ENCODE peak calls at places on chromosomes 6 and 20, in five cellular contexts. One of them, this sample, is unnamed.

GRCh38 chr6:82365011-82365751 is 1.6 kb downstream of the TPBG start:
- DNase-seq in breast epithelium: peak; percentile 53
- DNase-seq in body of pancreas: peak; percentile 27
- DNase-seq in HCT116: peak; percentile 24
- DNase-seq in endothelial cell of umbilical vein: peak; percentile 24
- DNase-seq in this sample: peak; percentile 60

GRCh38 chr6:112235956-112236355 is 18.4 kb downstream of the LAMA4 start:
- DNase-seq in breast epithelium: no peak
- DNase-seq in body of pancreas: peak; percentile 18
- DNase-seq in HCT116: no peak
- DNase-seq in endothelial cell of umbilical vein: peak; percentile 86
- DNase-seq in this sample: no peak

GRCh38 chr6:145815351-145815772 is 767 bp upstream of the FBXO30 start:
- DNase-seq in breast epithelium: no peak
- DNase-seq in body of pancreas: no peak
- DNase-seq in HCT116: no peak
- DNase-seq in endothelial cell of umbilical vein: no peak
- DNase-seq in this sample: no peak

GRCh38 chr20:63280929-63281545 is 8.4 kb downstream of the ARFGAP1 start:
- DNase-seq in breast epithelium: no peak
- DNase-seq in body of pancreas: no peak
- DNase-seq in HCT116: no peak
- DNase-seq in endothelial cell of umbilical vein: no peak
- DNase-seq in this sample: no peak

GRCh38 chr6:33112148-33112547 is 36.4 kb downstream of the HLA-DPB1 start:
- DNase-seq in breast epithelium: no peak
- DNase-seq in body of pancreas: peak; percentile 54
- DNase-seq in HCT116: peak; percentile 43
- DNase-seq in endothelial cell of umbilical vein: peak; percentile 78
- DNase-seq in this sample: peak; percentile 50

GRCh38 chr6:3228791-3229565 is 1.5 kb upstream of the TUBB2B start:
- DNase-seq in breast epithelium: no peak
- DNase-seq in body of pancreas: no peak
- DNase-seq in HCT116: no peak
- DNase-seq in endothelial cell of umbilical vein: no peak
- DNase-seq in this sample: peak; percentile 53

GRCh38 chr6:32982084-32982701 is 13.8 kb downstream of the BRD2 start:
- DNase-seq in breast epithelium: no peak
- DNase-seq in body of pancreas: no peak
- DNase-seq in HCT116: no peak
- DNase-seq in endothelial cell of umbilical vein: no peak
- DNase-seq in this sample: no peak

GRCh38 chr6:3226422-3227362 is 761 bp downstream of the TUBB2B start:
- DNase-seq in breast epithelium: no peak
- DNase-seq in body of pancreas: no peak
- DNase-seq in HCT116: no peak
- DNase-seq in endothelial cell of umbilical vein: no peak
- DNase-seq in this sample: no peak

GRCh38 chr6:85451586-85452306 is 1.9 kb downstream of the NT5E start:
- DNase-seq in breast epithelium: no peak
- DNase-seq in body of pancreas: no peak
- DNase-seq in HCT116: no peak
- DNase-seq in endothelial cell of umbilical vein: peak; percentile 58
- DNase-seq in this sample: no peak

GRCh38 chr20:39777610-39778009 is 815.5 kb downstream of the DHX35 start:
- DNase-seq in breast epithelium: no peak
- DNase-seq in body of pancreas: no peak
- DNase-seq in HCT116: no peak
- DNase-seq in endothelial cell of umbilical vein: no peak
- DNase-seq in this sample: no peak

GRCh38 chr20:39778431-39778830 is 816.3 kb downstream of the DHX35 start:
- DNase-seq in breast epithelium: no peak
- DNase-seq in body of pancreas: no peak
- DNase-seq in HCT116: no peak
- DNase-seq in endothelial cell of umbilical vein: no peak
- DNase-seq in this sample: no peak

GRCh38 chr20:39775110-39775509 is 813.0 kb downstream of the DHX35 start:
- DNase-seq in breast epithelium: no peak
- DNase-seq in body of pancreas: peak; percentile 75
- DNase-seq in HCT116: no peak
- DNase-seq in endothelial cell of umbilical vein: peak; percentile 62
- DNase-seq in this sample: no peak

GRCh38 chr20:39778847-39779641 is 816.9 kb downstream of the DHX35 start:
- DNase-seq in breast epithelium: no peak
- DNase-seq in body of pancreas: peak; percentile 16
- DNase-seq in HCT116: no peak
- DNase-seq in endothelial cell of umbilical vein: no peak
- DNase-seq in this sample: no peak

GRCh38 chr20:39773380-39774000 is 811.3 kb downstream of the DHX35 start:
- DNase-seq in breast epithelium: no peak
- DNase-seq in body of pancreas: no peak
- DNase-seq in HCT116: no peak
- DNase-seq in endothelial cell of umbilical vein: no peak
- DNase-seq in this sample: no peak
- TF ChIP-seq CTCF in breast epithelium: no peak
- TF ChIP-seq CTCF in body of pancreas: no peak
- TF ChIP-seq CTCF in HCT116: no peak
- TF ChIP-seq CTCF in endothelial cell of umbilical vein: no peak
- TF ChIP-seq CTCF in this sample: no peak

GRCh38 chr20:11301699-11302098 is 616.0 kb upstream of the BTBD3 start:
- DNase-seq in breast epithelium: no peak
- DNase-seq in body of pancreas: no peak
- DNase-seq in HCT116: no peak
- DNase-seq in endothelial cell of umbilical vein: no peak
- DNase-seq in this sample: no peak
- TF ChIP-seq POLR2A in breast epithelium: no peak
- TF ChIP-seq POLR2A in body of pancreas: no peak
- TF ChIP-seq POLR2A in HCT116: no peak
- TF ChIP-seq POLR2A in endothelial cell of umbilical vein: no peak
- TF ChIP-seq POLR2A in this sample: no peak

DNA sequence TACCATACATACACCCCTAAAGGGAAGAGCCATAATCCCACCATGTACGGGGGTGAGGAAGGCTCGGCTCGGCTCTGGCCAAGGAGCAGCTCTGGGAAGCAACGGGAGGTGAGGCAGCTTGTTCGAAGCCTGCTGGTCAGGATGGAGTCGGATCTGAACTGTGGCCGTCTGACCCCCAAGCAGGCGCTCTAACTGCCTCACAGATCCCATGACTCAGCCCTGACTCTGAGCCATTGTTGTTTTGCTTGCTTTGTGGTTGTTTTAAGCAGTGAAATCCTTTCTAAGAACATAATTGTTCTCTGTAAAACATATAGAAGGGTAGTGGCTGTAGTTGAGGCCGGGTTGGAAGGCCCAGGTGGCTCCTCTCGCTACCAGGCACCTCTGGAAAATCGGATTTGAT is 10.9 kb downstream of the C6orf132 start:
- DNase-seq in breast epithelium: no peak
- DNase-seq in body of pancreas: no peak
- DNase-seq in HCT116: no peak
- DNase-seq in endothelial cell of umbilical vein: peak; percentile 82
- DNase-seq in this sample: no peak
- H3K27ac ChIP-seq in breast epithelium: no peak overlapping the region
- H3K27ac ChIP-seq in body of pancreas: no peak overlapping the region
- H3K27ac ChIP-seq in HCT116: peak overlapping the region; percentile 7
- H3K27ac ChIP-seq in endothelial cell of umbilical vein: peak overlapping the region; percentile 47
- H3K27ac ChIP-seq in this sample: no peak overlapping the region

DNA sequence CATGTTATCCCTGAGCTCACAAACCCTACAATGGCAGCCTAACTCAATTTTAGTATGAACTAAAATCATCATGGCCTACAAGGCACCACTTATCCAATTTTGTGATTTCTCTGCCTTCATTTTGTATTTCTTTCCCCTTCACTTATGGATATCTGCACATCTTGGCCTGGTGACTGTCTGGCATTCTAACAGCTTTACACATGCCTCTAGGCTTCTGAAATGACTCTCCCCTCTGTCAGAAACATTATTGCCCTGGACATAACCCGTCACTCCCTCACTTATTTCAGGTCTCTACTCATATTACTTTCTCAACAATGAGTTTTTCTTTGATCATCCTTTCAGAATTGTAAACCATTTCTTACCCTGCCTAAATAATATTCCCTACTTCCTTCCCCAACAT is 89.2 kb upstream of the THEMIS start:
- DNase-seq in breast epithelium: no peak
- DNase-seq in body of pancreas: no peak
- DNase-seq in HCT116: no peak
- DNase-seq in endothelial cell of umbilical vein: no peak
- DNase-seq in this sample: no peak
- TF ChIP-seq CTCF in breast epithelium: no peak
- TF ChIP-seq CTCF in body of pancreas: no peak
- TF ChIP-seq CTCF in HCT116: no peak
- TF ChIP-seq CTCF in endothelial cell of umbilical vein: no peak
- TF ChIP-seq CTCF in this sample: no peak

GRCh38 chr6:79947191-79948173 is at the start of gene ELOVL4:
- DNase-seq in breast epithelium: no peak
- DNase-seq in body of pancreas: peak; percentile 41
- DNase-seq in HCT116: no peak
- DNase-seq in endothelial cell of umbilical vein: peak; percentile 62
- DNase-seq in this sample: no peak
- TF ChIP-seq POLR2A in breast epithelium: no peak
- TF ChIP-seq POLR2A in body of pancreas: no peak
- TF ChIP-seq POLR2A in HCT116: no peak
- TF ChIP-seq POLR2A in endothelial cell of umbilical vein: peak; percentile 26
- TF ChIP-seq POLR2A in this sample: no peak